ENCODE peak calls at places on chromosomes 6 and 20, in five cellular contexts. Y is fibroblast of mammary gland; C is CD8-positive, alpha-beta memory T cell; D is occipital lobe; G is adipocyte. N is an unnamed sample.

GRCh38 chr20:23998392-23998791 is 9.8 kb upstream of the GGTLC1 start:
- DNase-seq in Y (no peak), C (no peak), D (no peak), G (no peak), N (no peak)

GRCh38 chr6:73666393-73666792 is 12.6 kb upstream of the SLC17A5 start:
- DNase-seq in Y (no peak), C (no peak), D (no peak), G (peak), N (no peak)

GRCh38 chr20:45419188-45420091 is 3.5 kb downstream of the PIGT start:
- DNase-seq in Y (peak), C (no peak), D (peak), G (peak), N (peak)

GRCh38 chr6:29502597-29502996 is 14.8 kb upstream of the MAS1L start:
- DNase-seq in Y (peak), C (no peak), D (no peak), G (peak), N (peak)

GRCh38 chr6:121522265-121522664 is 86.8 kb downstream of the GJA1 start:
- DNase-seq in Y (peak), C (no peak), D (no peak), G (peak), N (peak)

GRCh38 chr6:25023781-25024180 is 88.0 kb upstream of the RIPOR2 start:
- DNase-seq in Y (no peak), C (no peak), D (no peak), G (no peak), N (no peak)

GRCh38 chr20:49685161-49685601 is 28.5 kb downstream of the B4GALT5 start:
- DNase-seq in Y (peak), C (no peak), D (peak), G (no peak), N (no peak)

GRCh38 chr20:24651171-24651972 is 181.9 kb downstream of the SYNDIG1 start:
- DNase-seq in Y (peak), C (no peak), D (no peak), G (peak), N (peak)

GRCh38 chr20:12570371-12570770 is 438.4 kb upstream of the SPTLC3 start:
- DNase-seq in Y (no peak), C (no peak), D (no peak), G (no peak), N (peak)

GRCh38 chr6:36195471-36196048 is 984 bp upstream of the BRPF3 start:
- DNase-seq in Y (no peak), C (peak), D (no peak), G (peak), N (no peak)

GRCh38 chr20:3221398-3222226 is 12.3 kb downstream of the ITPA start:
- DNase-seq in Y (no peak), C (no peak), D (no peak), G (no peak), N (no peak)

GRCh38 chr20:17611540-17612286 is 41.8 kb downstream of the DSTN start:
- DNase-seq in Y (peak), C (no peak), D (no peak), G (peak), N (peak)

N was measured in MCF 10A.